ENCODE peak calls at places on chromosome 15, in seven cellular contexts. C, G, I, K, P, W and Z are unnamed samples.
A peak's percentile ranks its signal among the peaks of the same experiment; 100 is the strongest.

GRCh38 chr15:94584833-94585244 is 353.5 kb downstream of the MCTP2 start:
- DNase-seq in G (no peak), K (no peak), C (no peak), I (no peak), P (no peak), W (no peak), Z (peak; percentile 54)

GRCh38 chr15:101025116-101025885 is 106.1 kb downstream of the LRRK1 start:
- DNase-seq in G (no peak), C (no peak), K (no peak), W (peak; percentile 22), I (no peak), P (no peak), Z (no peak)

GRCh38 chr15:63465104-63465503 is 39.3 kb upstream of the USP3 start:
- DNase-seq in P (no peak), C (no peak), K (no peak), I (no peak), W (no peak), G (no peak), Z (no peak)

GRCh38 chr15:39672184-39672583 is 91.3 kb downstream of the THBS1 start:
- DNase-seq in I (no peak), W (no peak), G (no peak), P (no peak), K (no peak), C (no peak), Z (no peak)

GRCh38 chr15:29226431-29227216 is 43.0 kb downstream of the NSMCE3 start:
- DNase-seq in G (no peak), P (no peak), I (no peak), W (peak; percentile 3), C (no peak), K (no peak), Z (no peak)

GRCh38 chr15:41967506-41968206 is 4.7 kb downstream of the EHD4 start:
- DNase-seq in G (peak; percentile 63), P (peak; percentile 57), K (no peak), W (peak; percentile 60), I (no peak), C (peak; percentile 27), Z (peak; percentile 65)

GRCh38 chr15:101133751-101134261 is 118.0 kb downstream of the CHSY1 start:
- DNase-seq in P (no peak), W (no peak), I (no peak), G (peak; percentile 26), C (no peak), K (no peak), Z (no peak)

GRCh38 chr15:70906842-70907241 is 14.2 kb downstream of the LRRC49 start:
- DNase-seq in C (no peak), I (no peak), P (no peak), G (no peak), W (no peak), K (no peak), Z (no peak)

GRCh38 chr15:41603941-41604660 is 45.1 kb downstream of the TYRO3 start:
- DNase-seq in C (peak; percentile 57), I (peak; percentile 58), G (peak; percentile 72), K (peak; percentile 47), W (peak; percentile 65), P (peak; percentile 56), Z (peak; percentile 83)

GRCh38 chr15:66253643-66254363 is at the start of gene MEGF11:
- DNase-seq in G (no peak), I (peak; percentile 15), P (peak; percentile 23), K (no peak), C (no peak), W (no peak), Z (peak; percentile 61)

GRCh38 chr15:27339138-27339537 is 368.2 kb downstream of the GABRG3 start:
- DNase-seq in I (no peak), K (no peak), W (no peak), P (no peak), G (no peak), C (no peak), Z (no peak)

GRCh38 chr15:95247068-95247984 is 1016.0 kb downstream of the MCTP2 start:
- DNase-seq in P (no peak), K (no peak), W (no peak), I (no peak), G (no peak), C (peak; percentile 27), Z (no peak)

GRCh38 chr15:40282870-40283614 is at the start of gene ANKRD63:
- DNase-seq in P (no peak), W (no peak), G (no peak), K (no peak), C (no peak), I (no peak), Z (no peak)

GRCh38 chr15:98853161-98853560 is 154.4 kb downstream of the PGPEP1L start:
- DNase-seq in K (peak; percentile 79), I (peak; percentile 80), P (peak; percentile 89), C (peak; percentile 90), W (peak; percentile 85), G (peak; percentile 88), Z (peak; percentile 94)

GRCh38 chr15:83695246-83695645 is 41.3 kb downstream of the ADAMTSL3 start:
- DNase-seq in C (no peak), W (no peak), G (no peak), K (no peak), I (no peak), P (no peak), Z (no peak)

GRCh38 chr15:98560338-98560737 is 88.0 kb upstream of the IGF1R start:
- DNase-seq in C (no peak), G (no peak), P (no peak), W (no peak), I (no peak), K (no peak), Z (no peak)

GRCh38 chr15:63611217-63611616 is 14.0 kb downstream of the FBXL22 start:
- DNase-seq in I (no peak), G (no peak), K (no peak), W (no peak), P (no peak), C (no peak), Z (no peak)

GRCh38 chr15:28912422-28912821 is 26.6 kb downstream of the APBA2 start:
- DNase-seq in W (no peak), P (no peak), G (peak; percentile 30), C (no peak), I (no peak), K (no peak), Z (no peak)

DNA sequence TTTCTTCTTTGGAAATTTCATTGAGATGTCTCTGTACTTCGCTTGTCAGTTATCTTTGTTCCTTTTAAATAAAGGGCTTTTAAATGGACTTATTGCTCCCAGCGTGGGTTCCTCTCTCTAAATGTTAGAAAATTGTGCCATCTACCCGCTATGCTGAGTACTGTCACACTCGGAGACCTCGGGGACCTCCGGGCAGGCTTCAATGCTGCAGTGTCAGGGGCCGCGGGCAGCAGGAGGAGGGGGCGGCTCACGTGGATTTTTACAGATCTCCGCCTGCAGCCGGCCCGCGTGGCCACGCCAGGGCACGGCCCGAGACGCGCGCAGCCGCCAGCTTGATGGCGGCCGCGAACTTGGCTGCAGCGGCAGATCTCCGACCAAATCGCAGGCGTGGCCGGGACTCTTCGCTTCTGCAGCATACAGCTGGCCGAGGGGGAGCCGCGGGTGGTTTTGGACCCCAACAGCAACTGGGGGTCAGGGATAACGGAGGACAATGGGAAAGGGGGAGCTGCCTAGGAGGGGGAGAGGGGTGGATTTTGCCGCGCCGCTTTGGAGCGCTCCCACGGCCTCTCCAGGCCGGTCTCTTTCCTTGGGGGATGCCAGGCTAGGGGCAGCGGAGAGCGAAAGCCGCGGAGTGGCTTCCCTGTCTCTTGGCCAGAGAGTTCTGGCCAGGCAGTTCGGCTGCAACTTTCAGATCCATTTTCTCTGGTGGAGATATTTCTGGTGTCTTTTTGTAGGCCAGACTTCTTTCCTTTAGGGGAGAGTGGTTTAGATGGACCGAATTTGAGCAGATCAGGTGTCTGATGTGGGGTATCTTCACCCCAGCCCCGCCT is 15.3 kb downstream of the NR2F2 start:
- DNase-seq in C (peak; percentile 72), W (peak; percentile 68), K (no peak), G (no peak), P (peak; percentile 74), I (peak; percentile 62), Z (peak; percentile 89)
- H3K27me3 ChIP-seq in C (peaks cover 68% of the 10 kb centered on the region), W (no peaks in the 10 kb centered on the region), K (no peaks in the 10 kb centered on the region), G (peaks cover 32% of the 10 kb centered on the region), P (peaks cover 20% of the 10 kb centered on the region), I (no peaks in the 10 kb centered on the region), Z (no peaks in the 10 kb centered on the region)

DNA sequence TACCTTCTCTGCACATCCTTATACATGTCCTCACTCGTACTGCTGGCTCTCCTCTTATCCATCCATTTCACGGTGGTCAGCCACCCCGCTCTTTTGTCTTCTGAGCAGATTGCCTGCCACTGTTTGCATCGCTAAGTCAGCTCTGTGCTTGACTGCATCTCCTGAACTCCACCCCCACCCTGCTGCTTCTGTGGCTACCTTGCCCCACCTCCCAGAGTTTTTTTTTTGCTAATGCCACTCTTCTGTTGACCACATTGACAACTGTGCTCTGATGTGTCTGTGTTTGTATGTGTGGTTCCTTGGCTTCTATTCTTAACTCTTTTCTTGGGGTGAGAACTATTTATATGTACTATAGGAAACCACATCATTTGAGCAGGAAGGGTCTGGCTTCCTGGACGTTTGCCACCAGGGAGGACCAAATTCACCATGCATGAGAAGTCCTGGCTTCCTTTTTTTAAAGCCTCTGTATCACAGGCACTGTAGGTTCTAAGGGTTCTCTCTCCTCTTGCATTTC is 12.8 kb upstream of the MTMR10 start:
- DNase-seq in P (peak; percentile 80), C (peak; percentile 36), G (no peak), W (no peak), K (no peak), I (no peak), Z (peak; percentile 38)
- H3K27me3 ChIP-seq in P (no peaks in the 10 kb centered on the region), C (peaks cover 4% of the 10 kb centered on the region), G (no peaks in the 10 kb centered on the region), W (no peaks in the 10 kb centered on the region), K (peaks cover 9% of the 10 kb centered on the region), I (no peaks in the 10 kb centered on the region), Z (no peaks in the 10 kb centered on the region)

GRCh38 chr15:76134537-76134936 is 74.8 kb downstream of the TMEM266 start:
- DNase-seq in K (no peak), P (no peak), W (no peak), I (no peak), G (no peak), C (no peak), Z (no peak)

GRCh38 chr15:76140069-76140454 is 80.3 kb downstream of the TMEM266 start:
- DNase-seq in W (no peak), K (no peak), G (no peak), P (peak; percentile 39), I (no peak), C (no peak), Z (no peak)

GRCh38 chr15:76139368-76140068 is 79.7 kb downstream of the TMEM266 start:
- DNase-seq in W (peak; percentile 73), C (peak; percentile 83), K (peak; percentile 80), P (peak; percentile 64), I (peak; percentile 88), G (no peak), Z (peak; percentile 72)

GRCh38 chr15:76135516-76135915 is 75.7 kb downstream of the TMEM266 start:
- DNase-seq in W (no peak), P (no peak), C (no peak), K (no peak), I (no peak), G (no peak), Z (no peak)

DNA sequence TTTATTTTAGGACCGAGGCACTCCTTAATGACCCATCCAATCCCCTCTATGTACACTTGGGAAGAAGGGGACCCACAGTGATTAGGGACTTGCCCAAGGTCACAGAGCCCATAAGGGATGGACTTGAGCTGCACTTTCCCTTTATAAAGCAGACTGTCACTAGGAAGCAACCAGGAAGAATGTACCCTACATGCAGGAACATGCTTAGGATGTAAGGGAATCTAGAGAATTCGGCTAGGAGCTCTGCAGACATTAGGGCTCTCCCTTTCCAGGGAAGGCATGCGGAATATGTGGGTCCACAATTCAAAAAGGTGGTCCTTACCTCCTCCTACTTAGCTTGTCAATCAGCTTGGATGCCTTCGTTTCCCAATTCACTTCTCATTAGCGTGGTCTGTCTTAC is 78.7 kb downstream of the TMEM266 start:
- DNase-seq in C (no peak), I (no peak), K (no peak), W (no peak), G (no peak), P (no peak), Z (no peak)
- H3K27me3 ChIP-seq in C (peaks cover 6% of the 10 kb centered on the region), I (no peaks in the 10 kb centered on the region), K (peaks cover 13% of the 10 kb centered on the region), W (no peaks in the 10 kb centered on the region), G (no peaks in the 10 kb centered on the region), P (no peaks in the 10 kb centered on the region), Z (no peaks in the 10 kb centered on the region)

GRCh38 chr15:33545866-33546265 is 235.1 kb downstream of the RYR3 start:
- DNase-seq in K (no peak), P (no peak), I (no peak), C (no peak), G (no peak), W (no peak), Z (no peak)
- H3K27me3 ChIP-seq in K (no peaks in the 10 kb centered on the region), P (no peaks in the 10 kb centered on the region), I (no peaks in the 10 kb centered on the region), C (no peaks in the 10 kb centered on the region), G (no peaks in the 10 kb centered on the region), W (no peaks in the 10 kb centered on the region), Z (no peaks in the 10 kb centered on the region)